ENCODE peak calls at places on chromosomes 13 and 19, in five cellular contexts. One of them, this sample, is unnamed.

GRCh38 chr19:48656840-48657474 is 11.0 kb upstream of the CA11 start:
- DNase-seq in tibial artery: no peak
- DNase-seq in uterus: no peak
- DNase-seq in mesothelial cell of epicardium: no peak
- DNase-seq in osteocyte: no peak
- DNase-seq in this sample: no peak

GRCh38 chr19:10567696-10568443 is 909 bp downstream of the CDKN2D start:
- DNase-seq in mesothelial cell of epicardium: no peak
- DNase-seq in tibial artery: no peak
- DNase-seq in osteocyte: no peak
- DNase-seq in uterus: no peak
- DNase-seq in this sample: no peak

GRCh38 chr19:38059897-38060296 is 152.9 kb downstream of the SIPA1L3 start:
- DNase-seq in mesothelial cell of epicardium: no peak
- DNase-seq in osteocyte: no peak
- DNase-seq in uterus: no peak
- DNase-seq in tibial artery: no peak
- DNase-seq in this sample: no peak

GRCh38 chr13:76216729-76217128 is 580.6 kb downstream of the LMO7 start:
- DNase-seq in uterus: no peak
- DNase-seq in mesothelial cell of epicardium: no peak
- DNase-seq in osteocyte: no peak
- DNase-seq in tibial artery: no peak
- DNase-seq in this sample: no peak

GRCh38 chr13:67219113-67219512 is 11.0 kb downstream of the PCDH9 start:
- DNase-seq in osteocyte: no peak
- DNase-seq in mesothelial cell of epicardium: no peak
- DNase-seq in tibial artery: no peak
- DNase-seq in uterus: no peak
- DNase-seq in this sample: no peak

GRCh38 chr19:35645680-35646511 is 2.2 kb upstream of the COX6B1 start:
- DNase-seq in tibial artery: no peak
- DNase-seq in osteocyte: no peak
- DNase-seq in uterus: no peak
- DNase-seq in mesothelial cell of epicardium: no peak
- DNase-seq in this sample: no peak

GRCh38 chr13:110301606-110302131 is 5.3 kb downstream of the COL4A1 start:
- DNase-seq in osteocyte: peak
- DNase-seq in mesothelial cell of epicardium: no peak
- DNase-seq in uterus: peak
- DNase-seq in tibial artery: no peak
- DNase-seq in this sample: no peak

GRCh38 chr19:35868172-35868822 is at the start of gene APLP1:
- DNase-seq in uterus: peak
- DNase-seq in mesothelial cell of epicardium: peak
- DNase-seq in osteocyte: no peak
- DNase-seq in tibial artery: peak
- DNase-seq in this sample: peak

GRCh38 chr19:38740252-38740592 is 4.1 kb downstream of the CAPN12 start:
- DNase-seq in tibial artery: no peak
- DNase-seq in uterus: no peak
- DNase-seq in mesothelial cell of epicardium: no peak
- DNase-seq in osteocyte: no peak
- DNase-seq in this sample: no peak

GRCh38 chr19:46599716-46600392 is 1.3 kb upstream of the CALM3 start:
- DNase-seq in uterus: no peak
- DNase-seq in tibial artery: no peak
- DNase-seq in osteocyte: no peak
- DNase-seq in mesothelial cell of epicardium: no peak
- DNase-seq in this sample: no peak

GRCh38 chr13:105541565-105541964 is 993.9 kb downstream of the EFNB2 start:
- DNase-seq in osteocyte: no peak
- DNase-seq in uterus: no peak
- DNase-seq in tibial artery: no peak
- DNase-seq in mesothelial cell of epicardium: no peak
- DNase-seq in this sample: no peak

GRCh38 chr13:32587014-32587773 is 942 bp downstream of the PDS5B start:
- DNase-seq in tibial artery: peak
- DNase-seq in osteocyte: peak
- DNase-seq in uterus: peak
- DNase-seq in mesothelial cell of epicardium: peak
- DNase-seq in this sample: peak

GRCh38 chr19:44951179-44952159 is 3.7 kb upstream of the CLPTM1 start:
- DNase-seq in tibial artery: peak
- DNase-seq in mesothelial cell of epicardium: peak
- DNase-seq in osteocyte: no peak
- DNase-seq in uterus: peak
- DNase-seq in this sample: peak

GRCh38 chr13:99972190-99972731 is 694 bp upstream of the ZIC5 start:
- DNase-seq in uterus: no peak
- DNase-seq in mesothelial cell of epicardium: no peak
- DNase-seq in osteocyte: peak
- DNase-seq in tibial artery: no peak
- DNase-seq in this sample: no peak

GRCh38 chr19:16608290-16608704 is 19.7 kb downstream of the MED26 start:
- DNase-seq in uterus: peak
- DNase-seq in osteocyte: no peak
- DNase-seq in mesothelial cell of epicardium: no peak
- DNase-seq in tibial artery: no peak
- DNase-seq in this sample: no peak

GRCh38 chr13:40755082-40755755 is 15.8 kb downstream of the MRPS31 start:
- DNase-seq in mesothelial cell of epicardium: no peak
- DNase-seq in uterus: no peak
- DNase-seq in tibial artery: no peak
- DNase-seq in osteocyte: no peak
- DNase-seq in this sample: no peak

GRCh38 chr13:40749327-40749726 is 21.7 kb downstream of the MRPS31 start:
- DNase-seq in tibial artery: no peak
- DNase-seq in mesothelial cell of epicardium: no peak
- DNase-seq in osteocyte: no peak
- DNase-seq in uterus: no peak
- DNase-seq in this sample: no peak
- TF ChIP-seq CTCF in tibial artery: no peak
- TF ChIP-seq CTCF in mesothelial cell of epicardium: peak
- TF ChIP-seq CTCF in osteocyte: peak
- TF ChIP-seq CTCF in uterus: peak
- TF ChIP-seq CTCF in this sample: no peak

DNA sequence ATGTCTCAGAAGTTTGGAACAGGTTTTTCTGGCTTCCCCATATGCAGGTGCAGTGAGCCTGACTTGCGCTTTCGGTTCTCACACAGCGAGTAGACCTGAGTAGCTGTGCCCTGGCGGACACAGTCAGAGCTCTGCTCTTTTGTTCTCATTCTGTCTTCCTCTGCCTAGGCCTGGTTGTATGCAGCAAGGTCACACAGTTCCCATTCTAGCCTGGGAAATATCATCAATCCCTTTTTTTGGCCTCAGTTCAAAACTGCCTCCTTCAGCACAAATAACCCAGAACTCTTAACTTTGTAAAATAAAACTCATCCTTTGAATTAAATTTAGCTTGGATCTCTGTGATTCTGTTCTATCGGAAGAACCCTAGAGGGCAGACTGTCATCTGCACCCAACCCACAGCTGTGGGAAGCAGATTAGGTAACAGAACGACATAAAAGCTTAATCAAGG is 10.2 kb downstream of the OXGR1 start:
- DNase-seq in mesothelial cell of epicardium: no peak
- DNase-seq in uterus: no peak
- DNase-seq in tibial artery: no peak
- DNase-seq in osteocyte: no peak
- DNase-seq in this sample: no peak
- TF ChIP-seq CTCF in mesothelial cell of epicardium: no peak
- TF ChIP-seq CTCF in uterus: peak
- TF ChIP-seq CTCF in tibial artery: no peak
- TF ChIP-seq CTCF in osteocyte: no peak
- TF ChIP-seq CTCF in this sample: no peak

GRCh38 chr13:38419312-38419873 is 69.7 kb downstream of the UFM1 start:
- DNase-seq in tibial artery: no peak
- DNase-seq in uterus: no peak
- DNase-seq in osteocyte: no peak
- DNase-seq in mesothelial cell of epicardium: no peak
- DNase-seq in this sample: no peak

GRCh38 chr13:38415233-38415632 is 65.6 kb downstream of the UFM1 start:
- DNase-seq in tibial artery: no peak
- DNase-seq in mesothelial cell of epicardium: no peak
- DNase-seq in uterus: no peak
- DNase-seq in osteocyte: no peak
- DNase-seq in this sample: no peak

GRCh38 chr13:38417241-38417640 is 67.6 kb downstream of the UFM1 start:
- DNase-seq in mesothelial cell of epicardium: no peak
- DNase-seq in uterus: no peak
- DNase-seq in osteocyte: no peak
- DNase-seq in tibial artery: no peak
- DNase-seq in this sample: no peak

GRCh38 chr13:38418286-38418685 is 68.6 kb downstream of the UFM1 start:
- DNase-seq in mesothelial cell of epicardium: no peak
- DNase-seq in osteocyte: no peak
- DNase-seq in tibial artery: no peak
- DNase-seq in uterus: no peak
- DNase-seq in this sample: no peak

GRCh38 chr13:38417727-38418126 is 68.1 kb downstream of the UFM1 start:
- DNase-seq in osteocyte: no peak
- DNase-seq in tibial artery: no peak
- DNase-seq in uterus: no peak
- DNase-seq in mesothelial cell of epicardium: no peak
- DNase-seq in this sample: no peak
- TF ChIP-seq CTCF in osteocyte: peak
- TF ChIP-seq CTCF in tibial artery: no peak
- TF ChIP-seq CTCF in uterus: no peak
- TF ChIP-seq CTCF in mesothelial cell of epicardium: no peak
- TF ChIP-seq CTCF in this sample: peak

GRCh38 chr13:111604087-111604486 is 283.6 kb downstream of the TEX29 start:
- DNase-seq in mesothelial cell of epicardium: no peak
- DNase-seq in uterus: no peak
- DNase-seq in osteocyte: no peak
- DNase-seq in tibial artery: no peak
- DNase-seq in this sample: no peak
- TF ChIP-seq CTCF in mesothelial cell of epicardium: no peak
- TF ChIP-seq CTCF in uterus: no peak
- TF ChIP-seq CTCF in osteocyte: no peak
- TF ChIP-seq CTCF in tibial artery: no peak
- TF ChIP-seq CTCF in this sample: no peak

GRCh38 chr13:95553614-95554385 is 1.3 kb downstream of the CLDN10 start:
- DNase-seq in mesothelial cell of epicardium: no peak
- DNase-seq in tibial artery: no peak
- DNase-seq in osteocyte: no peak
- DNase-seq in uterus: no peak
- DNase-seq in this sample: no peak

GRCh38 chr13:95553271-95553588 is 710 bp downstream of the CLDN10 start:
- DNase-seq in osteocyte: no peak
- DNase-seq in mesothelial cell of epicardium: no peak
- DNase-seq in tibial artery: no peak
- DNase-seq in uterus: no peak
- DNase-seq in this sample: no peak

GRCh38 chr13:95556981-95557380 is 4.5 kb downstream of the CLDN10 start:
- DNase-seq in tibial artery: no peak
- DNase-seq in osteocyte: no peak
- DNase-seq in uterus: no peak
- DNase-seq in mesothelial cell of epicardium: no peak
- DNase-seq in this sample: no peak

GRCh38 chr13:95552208-95552538 is 347 bp upstream of the CLDN10 start:
- DNase-seq in osteocyte: no peak
- DNase-seq in tibial artery: no peak
- DNase-seq in mesothelial cell of epicardium: no peak
- DNase-seq in uterus: no peak
- DNase-seq in this sample: no peak

GRCh38 chr13:95552539-95553270 is at the start of gene CLDN10:
- DNase-seq in mesothelial cell of epicardium: peak
- DNase-seq in tibial artery: no peak
- DNase-seq in uterus: no peak
- DNase-seq in osteocyte: no peak
- DNase-seq in this sample: no peak
- TF ChIP-seq CTCF in mesothelial cell of epicardium: peak
- TF ChIP-seq CTCF in tibial artery: no peak
- TF ChIP-seq CTCF in uterus: no peak
- TF ChIP-seq CTCF in osteocyte: peak
- TF ChIP-seq CTCF in this sample: no peak

DNA sequence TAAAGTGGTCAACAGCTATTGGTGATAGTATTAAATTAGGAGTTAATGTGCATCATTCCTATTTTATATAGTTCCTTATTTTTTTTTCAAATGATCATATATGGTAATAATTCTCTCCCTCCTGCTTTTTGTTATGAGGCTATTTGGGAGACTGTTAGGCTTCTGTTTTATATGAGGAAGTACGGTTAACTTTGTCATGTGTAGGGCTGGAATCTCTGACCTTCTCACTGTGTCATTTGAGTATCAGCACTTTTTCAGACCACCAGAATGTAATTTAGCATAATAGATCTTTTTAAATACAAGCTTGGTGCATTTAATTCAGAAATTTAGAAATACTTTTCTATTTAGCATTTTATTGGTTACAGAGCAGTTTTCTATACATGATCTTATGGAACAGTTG is 7.7 kb downstream of the DGKH start:
- DNase-seq in uterus: no peak
- DNase-seq in osteocyte: no peak
- DNase-seq in mesothelial cell of epicardium: no peak
- DNase-seq in tibial artery: no peak
- DNase-seq in this sample: no peak
- TF ChIP-seq CTCF in uterus: no peak
- TF ChIP-seq CTCF in osteocyte: no peak
- TF ChIP-seq CTCF in mesothelial cell of epicardium: no peak
- TF ChIP-seq CTCF in tibial artery: no peak
- TF ChIP-seq CTCF in this sample: no peak

GRCh38 chr19:28737021-28737525 is 475.9 kb downstream of the UQCRFS1 start:
- DNase-seq in uterus: no peak
- DNase-seq in mesothelial cell of epicardium: no peak
- DNase-seq in tibial artery: no peak
- DNase-seq in osteocyte: no peak
- DNase-seq in this sample: no peak
- TF ChIP-seq CTCF in uterus: peak
- TF ChIP-seq CTCF in mesothelial cell of epicardium: peak
- TF ChIP-seq CTCF in tibial artery: peak
- TF ChIP-seq CTCF in osteocyte: peak
- TF ChIP-seq CTCF in this sample: peak

DNA sequence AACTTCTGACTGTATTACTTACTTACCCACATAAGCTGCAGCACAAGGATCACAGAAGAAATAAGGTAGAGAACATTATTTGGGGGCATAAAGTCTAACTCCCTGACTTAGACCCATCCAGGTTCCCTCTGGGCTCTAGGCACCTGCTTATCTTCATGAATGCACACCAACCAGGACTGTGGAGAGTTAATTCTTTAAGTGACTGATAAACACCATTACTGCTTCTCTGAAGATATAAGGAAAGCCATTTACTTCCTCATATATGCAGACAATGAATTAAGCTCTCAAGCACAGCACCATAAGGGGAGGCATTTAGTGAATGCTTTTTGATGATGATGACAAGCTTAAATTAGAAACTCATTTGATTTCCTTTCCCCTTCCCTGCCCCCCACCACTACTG is 22.5 kb downstream of the OBI1 start:
- DNase-seq in osteocyte: no peak
- DNase-seq in mesothelial cell of epicardium: no peak
- DNase-seq in tibial artery: no peak
- DNase-seq in uterus: no peak
- DNase-seq in this sample: no peak
- TF ChIP-seq CTCF in osteocyte: no peak
- TF ChIP-seq CTCF in mesothelial cell of epicardium: no peak
- TF ChIP-seq CTCF in tibial artery: no peak
- TF ChIP-seq CTCF in uterus: no peak
- TF ChIP-seq CTCF in this sample: no peak